ENCODE peak calls at places on chromosomes 6 and 20, in five cellular contexts. O is GM18507; T is HFFc6; H is activated CD8-positive, alpha-beta memory T cell treated with anti-CD3 and anti-CD28 coated beads for 24 hours; G is NB4. J is an unnamed sample.

GRCh38 chr6:45900808-45901752 is 114.6 kb downstream of the CLIC5 start:
- DNase-seq in O (no peak), T (peak), H (no peak), G (no peak), J (no peak)

GRCh38 chr6:137894779-137895385 is 27.8 kb downstream of the TNFAIP3 start:
- DNase-seq in O (no peak), T (peak), H (no peak), G (peak), J (no peak)

GRCh38 chr20:60820918-60821317 is 431.1 kb upstream of the CDH4 start:
- DNase-seq in O (no peak), T (no peak), H (no peak), G (peak), J (peak)

GRCh38 chr6:144768676-144769599 is 483.8 kb downstream of the UTRN start:
- DNase-seq in O (no peak), T (no peak), H (no peak), G (no peak), J (no peak)

GRCh38 chr20:642398-643174 is 10.4 kb downstream of the SRXN1 start:
- DNase-seq in O (no peak), T (no peak), H (no peak), G (no peak), J (no peak)

GRCh38 chr6:140281236-140281635 is 906.8 kb upstream of the CITED2 start:
- DNase-seq in O (no peak), T (no peak), H (no peak), G (no peak), J (no peak)

GRCh38 chr6:159939591-159940016 is 29.3 kb upstream of the IGF2R start:
- DNase-seq in O (no peak), T (no peak), H (no peak), G (no peak), J (no peak)

GRCh38 chr6:11805259-11806053 is 26.9 kb upstream of the ADTRP start:
- DNase-seq in O (no peak), T (no peak), H (no peak), G (no peak), J (no peak)

GRCh38 chr6:143397229-143398222 is 53.0 kb downstream of the ADAT2 start:
- DNase-seq in O (no peak), T (peak), H (peak), G (no peak), J (no peak)

GRCh38 chr20:38501858-38502431 is 29.3 kb downstream of the RALGAPB start:
- DNase-seq in O (no peak), T (no peak), H (no peak), G (no peak), J (no peak)

GRCh38 chr20:36645998-36646397 is at the start of gene SLA2:
- DNase-seq in O (peak), T (no peak), H (peak), G (peak), J (peak)

GRCh38 chr20:56779452-56780143 is 150.5 kb downstream of the TFAP2C start:
- DNase-seq in O (no peak), T (no peak), H (no peak), G (no peak), J (no peak)

GRCh38 chr6:85614780-85615179 is 21.1 kb upstream of the SNX14 start:
- DNase-seq in O (no peak), T (no peak), H (no peak), G (no peak), J (no peak)

GRCh38 chr20:1786496-1786895 is 108.7 kb upstream of the SIRPA start:
- DNase-seq in O (no peak), T (no peak), H (no peak), G (no peak), J (peak)

GRCh38 chr20:46207783-46208182 is 89.7 kb downstream of the CD40 start:
- DNase-seq in O (no peak), T (no peak), H (no peak), G (peak), J (no peak)

GRCh38 chr6:137498488-137499219 is 4.5 kb upstream of the OLIG3 start:
- DNase-seq in O (no peak), T (no peak), H (no peak), G (no peak), J (no peak)

GRCh38 chr6:710601-711571 is 17.9 kb upstream of the EXOC2 start:
- DNase-seq in O (peak), T (peak), H (peak), G (peak), J (peak)

GRCh38 chr20:56345911-56346310 is 12.9 kb upstream of the FAM210B start:
- DNase-seq in O (no peak), T (no peak), H (no peak), G (peak), J (no peak)

GRCh38 chr20:62069741-62070216 is 4.1 kb upstream of the TAF4 start:
- DNase-seq in O (no peak), T (peak), H (no peak), G (peak), J (peak)

GRCh38 chr20:24978493-24978892 is 14.1 kb downstream of the APMAP start:
- DNase-seq in O (no peak), T (no peak), H (no peak), G (no peak), J (no peak)

GRCh38 chr6:165181951-165182414 is 127.4 kb downstream of the C6orf118 start:
- DNase-seq in O (no peak), T (no peak), H (no peak), G (peak), J (peak)

GRCh38 chr20:10129749-10130148 is 88.9 kb upstream of the SNAP25 start:
- DNase-seq in O (no peak), T (no peak), H (no peak), G (no peak), J (no peak)

GRCh38 chr20:40009542-40009941 is 679.5 kb downstream of the MAFB start:
- DNase-seq in O (no peak), T (no peak), H (no peak), G (no peak), J (no peak)

GRCh38 chr6:42304313-42304712 is 86.7 kb upstream of the MRPS10 start:
- DNase-seq in O (no peak), T (no peak), H (no peak), G (no peak), J (no peak)

GRCh38 chr6:134061440-134061839 is 9.0 kb upstream of the SLC2A12 start:
- DNase-seq in O (no peak), T (no peak), H (no peak), G (no peak), J (no peak)

GRCh38 chr6:109483744-109484075 is 691 bp upstream of the ZBTB24 start:
- DNase-seq in O (no peak), T (no peak), H (no peak), G (no peak), J (no peak)

J was measured in MV-4-11.